ENCODE peak calls at places on chromosomes 7 and 10, in six cellular contexts. W is left ventricle myocardium inferior; Z is CD4-positive, alpha-beta memory T cell; X is SK-N-MC; B is substantia nigra; N is MM.1S. I is an unnamed sample.

GRCh38 chr7:117273325-117274292 is 49.2 kb downstream of the WNT2 start:
- DNase-seq in Z (no peak), X (no peak), N (no peak), B (no peak), W (no peak), I (peak; percentile 76)

GRCh38 chr10:50876409-50876808 is 9.0 kb downstream of the A1CF start:
- DNase-seq in X (no peak), B (no peak), W (no peak), N (no peak), Z (no peak), I (no peak)

GRCh38 chr10:77004917-77005564 is 632.6 kb downstream of the KCNMA1 start:
- DNase-seq in B (no peak), W (no peak), X (peak; percentile 24), N (peak; percentile 33), Z (no peak), I (peak; percentile 11)

GRCh38 chr7:29239638-29240037 is 45.1 kb downstream of the CHN2 start:
- DNase-seq in Z (no peak), B (no peak), W (no peak), X (no peak), N (no peak), I (no peak)

GRCh38 chr7:42232275-42232674 is 4.7 kb downstream of the GLI3 start:
- DNase-seq in Z (no peak), N (no peak), X (no peak), B (no peak), W (no peak), I (no peak)

GRCh38 chr7:159139639-159140038 is 5.0 kb downstream of the VIPR2 start:
- DNase-seq in B (no peak), X (no peak), N (no peak), W (no peak), Z (no peak), I (no peak)

GRCh38 chr7:76358053-76358477 is 726 bp downstream of the YWHAG start:
- DNase-seq in Z (peak; percentile 46), N (peak; percentile 53), W (peak; percentile 75), B (peak; percentile 71), X (no peak), I (peak; percentile 68)

GRCh38 chr7:27840314-27840713 is 100.4 kb downstream of the TAX1BP1 start:
- DNase-seq in W (no peak), X (no peak), Z (peak; percentile 35), N (no peak), B (no peak), I (no peak)

GRCh38 chr7:100476903-100477870 is 1.8 kb downstream of the TSC22D4 start:
- DNase-seq in X (no peak), N (no peak), W (no peak), Z (no peak), B (no peak), I (no peak)

GRCh38 chr10:30058570-30059132 is 735 bp downstream of the JCAD start:
- DNase-seq in N (no peak), Z (no peak), X (no peak), W (no peak), B (no peak), I (no peak)

GRCh38 chr7:106278695-106279094 is 6.1 kb downstream of the NAMPT start:
- DNase-seq in Z (no peak), N (no peak), X (no peak), W (no peak), B (no peak), I (no peak)

GRCh38 chr10:71595649-71596048 is 123.9 kb downstream of the C10orf105 start:
- DNase-seq in Z (no peak), W (no peak), X (no peak), B (no peak), N (no peak), I (no peak)

GRCh38 chr10:106920538-106920937 is 244.0 kb downstream of the SORCS1 start:
- DNase-seq in B (no peak), X (no peak), Z (no peak), N (no peak), W (no peak), I (no peak)

GRCh38 chr10:75352650-75353049 is 48.9 kb downstream of the ZNF503 start:
- DNase-seq in Z (no peak), B (no peak), W (no peak), N (no peak), X (no peak), I (no peak)

GRCh38 chr7:123070702-123071286 is 75.3 kb upstream of the TAS2R16 start:
- DNase-seq in N (peak; percentile 73), Z (no peak), X (no peak), W (no peak), B (no peak), I (no peak)

GRCh38 chr7:73341877-73342276 is 13.9 kb downstream of the FKBP6 start:
- DNase-seq in X (no peak), B (no peak), W (no peak), Z (no peak), N (no peak), I (no peak)

GRCh38 chr10:131947631-131948347 is 33.9 kb downstream of the BNIP3 start:
- DNase-seq in B (no peak), W (no peak), X (no peak), N (no peak), Z (no peak), I (no peak)

GRCh38 chr7:19558527-19558926 is 150.3 kb downstream of the POLR1F start:
- DNase-seq in X (no peak), Z (no peak), N (no peak), W (no peak), B (no peak), I (no peak)
- H3K27ac ChIP-seq in X (no peak overlapping the region), Z (no peak overlapping the region), N (no peak overlapping the region), W (no peak overlapping the region), B (no peak overlapping the region), I (no peak overlapping the region)

DNA sequence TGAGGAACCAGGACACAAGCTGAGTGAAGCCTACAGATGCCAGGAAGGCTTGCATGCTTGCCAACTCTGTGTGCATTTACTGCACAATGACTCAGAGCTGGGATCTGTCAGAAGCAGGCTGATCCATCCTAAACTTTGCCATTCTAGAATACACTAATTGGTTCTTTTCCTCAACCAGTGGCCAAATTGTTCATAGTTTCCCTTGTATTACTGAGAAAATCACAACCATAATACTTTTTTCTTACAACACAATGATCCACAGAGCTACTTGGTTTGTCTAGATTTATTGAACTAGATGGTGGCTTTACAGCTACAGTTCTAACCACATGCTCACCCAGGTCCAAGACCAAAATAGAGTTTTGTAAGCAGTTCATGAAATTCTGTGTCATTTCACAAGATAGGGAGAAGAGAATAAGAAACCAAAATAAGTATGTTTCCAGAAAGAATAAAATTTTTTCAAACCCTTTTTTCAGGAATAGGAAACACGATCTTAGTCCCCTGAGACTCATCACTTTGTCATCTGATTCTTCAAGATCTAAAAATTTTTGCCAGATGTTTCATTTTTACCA is 21.0 kb upstream of the LRRC17 start:
- DNase-seq in Z (no peak), N (no peak), X (no peak), W (peak; percentile 29), B (no peak), I (peak; percentile 58)
- H3K27ac ChIP-seq in Z (no peak overlapping the region), N (no peak overlapping the region), X (peak overlapping the region; percentile 2), W (peak overlapping the region; percentile 23), B (no peak overlapping the region), I (no peak overlapping the region)

GRCh38 chr10:128055061-128055868 is 71.0 kb downstream of the MKI67 start:
- DNase-seq in W (no peak), X (no peak), B (no peak), N (no peak), Z (no peak), I (no peak)
- H3K27ac ChIP-seq in W (no peak overlapping the region), X (no peak overlapping the region), B (no peak overlapping the region), N (no peak overlapping the region), Z (no peak overlapping the region), I (no peak overlapping the region)

DNA sequence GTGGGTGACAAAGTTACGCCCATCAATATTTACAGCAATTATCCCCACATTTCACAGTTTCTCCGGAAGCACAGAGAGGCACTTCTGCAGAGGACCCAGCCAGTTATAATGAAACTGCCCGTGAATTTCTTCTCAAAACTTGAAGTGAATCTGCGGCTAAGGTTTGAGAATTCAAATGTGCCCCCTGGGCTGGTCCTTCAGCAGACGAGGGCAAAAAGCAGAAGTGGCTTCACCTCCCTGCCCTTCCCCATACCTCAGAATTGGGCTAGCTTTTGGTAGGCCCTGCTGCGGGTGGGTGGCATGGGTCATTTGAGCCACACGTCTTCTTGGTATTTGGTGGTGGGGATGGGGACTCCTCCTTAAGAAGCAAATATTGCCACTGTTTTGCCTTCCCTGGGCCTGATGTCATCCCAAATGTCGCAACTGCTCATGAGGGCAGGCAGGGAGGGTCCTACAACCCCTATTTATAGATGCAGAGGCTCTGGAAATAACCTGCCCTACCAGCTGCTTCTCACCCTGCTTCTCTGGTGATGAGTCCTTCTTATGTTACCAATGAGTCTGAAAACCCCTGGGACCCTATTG is 16.6 kb upstream of the WDFY4 start:
- DNase-seq in Z (no peak), N (no peak), B (no peak), W (no peak), X (no peak), I (no peak)
- H3K27ac ChIP-seq in Z (no peak overlapping the region), N (no peak overlapping the region), B (no peak overlapping the region), W (no peak overlapping the region), X (no peak overlapping the region), I (no peak overlapping the region)

GRCh38 chr10:37865957-37866671 is 8.7 kb upstream of the ZNF248 start:
- DNase-seq in B (no peak), Z (no peak), N (peak; percentile 33), X (no peak), W (no peak), I (no peak)
- H3K27ac ChIP-seq in B (no peak overlapping the region), Z (no peak overlapping the region), N (peak overlapping the region; percentile 61), X (no peak overlapping the region), W (no peak overlapping the region), I (no peak overlapping the region)

GRCh38 chr7:91474074-91474473 is 209.8 kb downstream of the FZD1 start:
- DNase-seq in W (no peak), X (no peak), Z (no peak), N (no peak), B (no peak), I (no peak)
- H3K27ac ChIP-seq in W (no peak overlapping the region), X (no peak overlapping the region), Z (no peak overlapping the region), N (no peak overlapping the region), B (no peak overlapping the region), I (no peak overlapping the region)

GRCh38 chr7:139767561-139767982 is 10.2 kb downstream of the HIPK2 start:
- DNase-seq in X (no peak), N (peak; percentile 95), B (no peak), Z (peak; percentile 64), W (no peak), I (no peak)

GRCh38 chr7:139758388-139758787 is 19.4 kb downstream of the HIPK2 start:
- DNase-seq in X (no peak), W (no peak), N (no peak), Z (no peak), B (no peak), I (no peak)

GRCh38 chr7:139765143-139765542 is 12.7 kb downstream of the HIPK2 start:
- DNase-seq in X (no peak), B (no peak), W (no peak), N (no peak), Z (no peak), I (no peak)

GRCh38 chr7:139762886-139763285 is 14.9 kb downstream of the HIPK2 start:
- DNase-seq in N (no peak), W (no peak), B (no peak), Z (no peak), X (no peak), I (no peak)

DNA sequence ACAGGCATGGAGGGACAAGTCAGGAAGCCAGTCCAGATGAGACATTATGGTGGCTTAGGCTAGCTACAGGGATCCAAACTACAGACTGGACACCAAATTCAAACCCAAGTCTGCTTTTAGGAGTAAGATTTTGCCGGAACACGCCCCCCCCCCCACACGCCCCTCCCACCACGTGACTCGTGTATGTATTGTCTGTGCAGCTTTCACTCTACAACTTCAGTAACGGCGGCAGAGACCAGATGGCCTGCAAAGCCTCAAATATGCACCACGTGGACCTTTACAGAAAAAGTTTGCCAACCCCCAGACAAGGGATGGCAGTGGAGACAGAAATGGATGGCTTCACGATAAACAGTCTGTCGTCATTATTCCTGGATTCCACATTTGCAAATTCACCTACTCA is 14.5 kb downstream of the HIPK2 start:
- DNase-seq in Z (no peak), X (no peak), B (no peak), W (no peak), N (no peak), I (no peak)
- H3K27ac ChIP-seq in Z (no peak overlapping the region), X (no peak overlapping the region), B (peak overlapping the region; percentile 32), W (peak overlapping the region; percentile 62), N (no peak overlapping the region), I (no peak overlapping the region)

I was measured in prostate gland.